ENCODE peak calls at places on chromosomes 6 and 20, in six cellular contexts. Q is EL, Z is NAMALWA, I is amniotic stem cell, J is Caki2, V is NCI-H2029. A is an unnamed sample.

GRCh38 chr20:51360451-51361230 is 181.9 kb downstream of the NFATC2 start:
- DNase-seq in Q (peak), Z (no peak), V (no peak), J (peak), I (peak), A (no peak)

GRCh38 chr6:169424149-169424804 is 170.6 kb upstream of the THBS2 start:
- DNase-seq in Q (no peak), Z (no peak), V (no peak), I (no peak), J (no peak), A (no peak)

GRCh38 chr20:19396466-19397081 is 184.1 kb downstream of the SLC24A3 start:
- DNase-seq in Z (no peak), I (no peak), J (no peak), Q (no peak), V (no peak), A (no peak)

GRCh38 chr20:13819885-13820645 is 35.2 kb downstream of the NDUFAF5 start:
- DNase-seq in Z (peak), Q (peak), I (peak), J (peak), V (peak), A (peak)

GRCh38 chr6:33985947-33986346 is 159.9 kb downstream of the GRM4 start:
- DNase-seq in I (no peak), J (no peak), V (no peak), Z (no peak), Q (no peak), A (no peak)

GRCh38 chr6:113104546-113105325 is 752.4 kb upstream of the MARCKS start:
- DNase-seq in J (no peak), V (no peak), I (no peak), Q (no peak), Z (no peak), A (no peak)

GRCh38 chr6:43812850-43813584 is 43.0 kb downstream of the VEGFA start:
- DNase-seq in V (no peak), Q (no peak), J (peak), Z (peak), I (no peak), A (no peak)

GRCh38 chr20:32828029-32828666 is 8.4 kb downstream of the MAPRE1 start:
- DNase-seq in Z (no peak), J (no peak), I (no peak), V (no peak), Q (peak), A (no peak)

GRCh38 chr20:17568972-17569471 is 853 bp upstream of the DSTN start:
- DNase-seq in Z (no peak), J (peak), I (peak), Q (peak), V (peak), A (peak)

GRCh38 chr6:165717732-165718465 is 54.9 kb upstream of the PDE10A start:
- DNase-seq in J (peak), I (no peak), V (no peak), Z (no peak), Q (no peak), A (no peak)

GRCh38 chr6:63441266-63441956 is 121.6 kb upstream of the LGSN start:
- DNase-seq in Z (no peak), I (no peak), V (peak), Q (no peak), J (no peak), A (peak)

GRCh38 chr20:46159101-46159897 is 41.2 kb downstream of the CD40 start:
- DNase-seq in I (no peak), J (no peak), Z (no peak), V (no peak), Q (no peak), A (no peak)

GRCh38 chr6:163949367-163949766 is 534.8 kb downstream of the QKI start:
- DNase-seq in V (no peak), Z (no peak), I (no peak), Q (no peak), J (no peak), A (no peak)